ENCODE peak calls at places on chromosomes 3 and 15, in six cellular contexts. W is T-helper 9 cell; T is activated T-helper 1 cell treated with anti-CD3 and anti-CD28 coated beads, Interleukin-12 subunit alpha, Interleukin-12 subunit beta, Interleukin-2, Interleukin-4 antibody, amounts not matched to agents 30 ng/mL and 10 ng/mL and 1 ng/mL, durations not matched to agents 14 hours and 24 hours and 36 hours; E is Karpas-422; C is LoVo; Z is glomerular endothelial cell. Q is an unnamed sample.

GRCh38 chr3:166661621-166662020 is 718.5 kb downstream of the ZBBX start:
- DNase-seq in W (no peak), T (no peak), E (peak; percentile 86), C (no peak), Z (no peak), Q (no peak)

GRCh38 chr3:24595801-24596200 is 101.2 kb upstream of the THRB start:
- DNase-seq in W (no peak), T (no peak), E (no peak), C (peak; percentile 75), Z (no peak), Q (no peak)

GRCh38 chr3:143383433-143383832 is 263.9 kb downstream of the CHST2 start:
- DNase-seq in W (no peak), T (no peak), E (no peak), C (no peak), Z (no peak), Q (no peak)

GRCh38 chr15:61030451-61030850 is 198.7 kb downstream of the RORA start:
- DNase-seq in W (no peak), T (no peak), E (no peak), C (no peak), Z (no peak), Q (no peak)

GRCh38 chr3:137524751-137525150 is 239.4 kb upstream of the SOX14 start:
- DNase-seq in W (no peak), T (no peak), E (no peak), C (no peak), Z (no peak), Q (no peak)

GRCh38 chr3:13637311-13637891 is 88.5 kb downstream of the FBLN2 start:
- DNase-seq in W (no peak), T (no peak), E (no peak), C (no peak), Z (no peak), Q (no peak)

GRCh38 chr3:142210144-142210543 is 15.2 kb downstream of the GK5 start:
- DNase-seq in W (no peak), T (no peak), E (no peak), C (no peak), Z (no peak), Q (no peak)

GRCh38 chr3:11143476-11143875 is 10.8 kb upstream of the HRH1 start:
- DNase-seq in W (no peak), T (no peak), E (no peak), C (no peak), Z (no peak), Q (no peak)

GRCh38 chr3:39707314-39707909 is 102.0 kb upstream of the MYRIP start:
- DNase-seq in W (no peak), T (no peak), E (peak; percentile 81), C (peak; percentile 35), Z (peak; percentile 47), Q (no peak)

GRCh38 chr3:60393946-60394345 is 857.3 kb downstream of the FHIT start:
- DNase-seq in W (no peak), T (no peak), E (no peak), C (no peak), Z (no peak), Q (no peak)

GRCh38 chr3:114338651-114339357 is 45.0 kb downstream of the TIGIT start:
- DNase-seq in W (no peak), T (no peak), E (no peak), C (no peak), Z (no peak), Q (no peak)

GRCh38 chr3:37957185-37957936 is 33.2 kb upstream of the VILL start:
- DNase-seq in W (no peak), T (no peak), E (no peak), C (no peak), Z (no peak), Q (no peak)

GRCh38 chr15:89401636-89402252 is 67.1 kb upstream of the POLG start:
- DNase-seq in W (no peak), T (no peak), E (peak; percentile 91), C (no peak), Z (no peak), Q (no peak)

GRCh38 chr15:63079938-63080626 is 37.5 kb downstream of the TPM1 start:
- DNase-seq in W (no peak), T (no peak), E (no peak), C (peak; percentile 52), Z (no peak), Q (no peak)

GRCh38 chr3:190070623-190071347 is 49.9 kb downstream of the P3H2 start:
- DNase-seq in W (no peak), T (no peak), E (no peak), C (no peak), Z (no peak), Q (no peak)

GRCh38 chr15:50925281-50925680 is 16.8 kb downstream of the AP4E1 start:
- DNase-seq in W (no peak), T (no peak), E (no peak), C (no peak), Z (no peak), Q (no peak)

GRCh38 chr15:89958107-89958805 is 42.9 kb upstream of the ZNF710 start:
- DNase-seq in W (no peak), T (no peak), E (no peak), C (peak; percentile 21), Z (no peak), Q (no peak)

GRCh38 chr3:186307594-186307993 is 54.4 kb downstream of the DGKG start:
- DNase-seq in W (no peak), T (no peak), E (peak; percentile 79), C (peak; percentile 63), Z (peak; percentile 12), Q (no peak)

GRCh38 chr3:158783051-158783450 is 18.8 kb upstream of the MFSD1 start:
- DNase-seq in W (no peak), T (no peak), E (no peak), C (no peak), Z (no peak), Q (no peak)

GRCh38 chr3:196144383-196145105 is 62.7 kb upstream of the TFRC start:
- DNase-seq in W (no peak), T (no peak), E (no peak), C (no peak), Z (no peak), Q (peak; percentile 28)

GRCh38 chr15:64894395-64895056 is 17.2 kb upstream of the ANKDD1A start:
- DNase-seq in W (peak; percentile 72), T (peak; percentile 86), E (peak; percentile 80), C (no peak), Z (no peak), Q (peak; percentile 76)

GRCh38 chr3:171565671-171566070 is 105.5 kb upstream of the TNIK start:
- DNase-seq in W (no peak), T (no peak), E (no peak), C (no peak), Z (no peak), Q (no peak)

GRCh38 chr15:68316061-68316804 is 38.7 kb downstream of the FEM1B start:
- DNase-seq in W (no peak), T (no peak), E (no peak), C (no peak), Z (no peak), Q (no peak)

GRCh38 chr15:57527382-57528091 is 64.2 kb upstream of the MYZAP start:
- DNase-seq in W (no peak), T (peak; percentile 7), E (peak; percentile 88), C (peak; percentile 80), Z (no peak), Q (no peak)

GRCh38 chr3:52537726-52538421 is 1.5 kb downstream of the UQCC5 start:
- DNase-seq in W (no peak), T (no peak), E (no peak), C (no peak), Z (no peak), Q (no peak)

Q was measured in CD8-positive, alpha-beta memory T cell.